ENCODE peak calls at places on chromosomes 6 and 20, in four cellular contexts. One of them, this sample, is unnamed.

GRCh38 chr20:49790077-49790798 is 22.4 kb upstream of the SLC9A8 start:
- DNase-seq in GM12865: no peak
- DNase-seq in stimulated activated CD8-positive, alpha-beta memory T cell treated with anti-CD3 and anti-CD28 coated beads, Interleukin-4, amount 100 ng/mL, for 24 hours: no peak
- DNase-seq in HT-29: peak
- DNase-seq in this sample: no peak

GRCh38 chr6:47457370-47457769 is 20.2 kb upstream of the CD2AP start:
- DNase-seq in GM12865: no peak
- DNase-seq in stimulated activated CD8-positive, alpha-beta memory T cell treated with anti-CD3 and anti-CD28 coated beads, Interleukin-4, amount 100 ng/mL, for 24 hours: no peak
- DNase-seq in HT-29: no peak
- DNase-seq in this sample: peak

GRCh38 chr6:4778086-4778485 is 1.9 kb downstream of the CDYL start:
- DNase-seq in GM12865: peak
- DNase-seq in stimulated activated CD8-positive, alpha-beta memory T cell treated with anti-CD3 and anti-CD28 coated beads, Interleukin-4, amount 100 ng/mL, for 24 hours: no peak
- DNase-seq in HT-29: no peak
- DNase-seq in this sample: peak

GRCh38 chr20:43191946-43192847 is 2.5 kb upstream of the PTPRT start:
- DNase-seq in GM12865: peak
- DNase-seq in stimulated activated CD8-positive, alpha-beta memory T cell treated with anti-CD3 and anti-CD28 coated beads, Interleukin-4, amount 100 ng/mL, for 24 hours: no peak
- DNase-seq in HT-29: peak
- DNase-seq in this sample: peak

GRCh38 chr6:135497412-135498177 is at the start of gene AHI1:
- DNase-seq in GM12865: peak
- DNase-seq in stimulated activated CD8-positive, alpha-beta memory T cell treated with anti-CD3 and anti-CD28 coated beads, Interleukin-4, amount 100 ng/mL, for 24 hours: peak
- DNase-seq in HT-29: peak
- DNase-seq in this sample: peak

GRCh38 chr20:45970646-45971424 is 1.2 kb downstream of the ZNF335 start:
- DNase-seq in GM12865: peak
- DNase-seq in stimulated activated CD8-positive, alpha-beta memory T cell treated with anti-CD3 and anti-CD28 coated beads, Interleukin-4, amount 100 ng/mL, for 24 hours: no peak
- DNase-seq in HT-29: peak
- DNase-seq in this sample: peak

GRCh38 chr20:10672579-10673127 is 1.1 kb downstream of the JAG1 start:
- DNase-seq in GM12865: peak
- DNase-seq in stimulated activated CD8-positive, alpha-beta memory T cell treated with anti-CD3 and anti-CD28 coated beads, Interleukin-4, amount 100 ng/mL, for 24 hours: peak
- DNase-seq in HT-29: peak
- DNase-seq in this sample: peak

GRCh38 chr20:40442181-40442963 is 246.7 kb downstream of the MAFB start:
- DNase-seq in GM12865: no peak
- DNase-seq in stimulated activated CD8-positive, alpha-beta memory T cell treated with anti-CD3 and anti-CD28 coated beads, Interleukin-4, amount 100 ng/mL, for 24 hours: no peak
- DNase-seq in HT-29: peak
- DNase-seq in this sample: no peak

GRCh38 chr20:49381558-49382493 is 100.6 kb downstream of the KCNB1 start:
- DNase-seq in GM12865: no peak
- DNase-seq in stimulated activated CD8-positive, alpha-beta memory T cell treated with anti-CD3 and anti-CD28 coated beads, Interleukin-4, amount 100 ng/mL, for 24 hours: no peak
- DNase-seq in HT-29: peak
- DNase-seq in this sample: no peak

GRCh38 chr6:49052901-49053300 is 410.2 kb downstream of the MMUT start:
- DNase-seq in GM12865: no peak
- DNase-seq in stimulated activated CD8-positive, alpha-beta memory T cell treated with anti-CD3 and anti-CD28 coated beads, Interleukin-4, amount 100 ng/mL, for 24 hours: no peak
- DNase-seq in HT-29: no peak
- DNase-seq in this sample: no peak

GRCh38 chr20:20138301-20139064 is 86.2 kb downstream of the CFAP61 start:
- DNase-seq in GM12865: no peak
- DNase-seq in stimulated activated CD8-positive, alpha-beta memory T cell treated with anti-CD3 and anti-CD28 coated beads, Interleukin-4, amount 100 ng/mL, for 24 hours: no peak
- DNase-seq in HT-29: no peak
- DNase-seq in this sample: no peak

GRCh38 chr6:137926207-137926731 is 59.2 kb downstream of the TNFAIP3 start:
- DNase-seq in GM12865: peak
- DNase-seq in stimulated activated CD8-positive, alpha-beta memory T cell treated with anti-CD3 and anti-CD28 coated beads, Interleukin-4, amount 100 ng/mL, for 24 hours: peak
- DNase-seq in HT-29: peak
- DNase-seq in this sample: no peak

GRCh38 chr6:141498980-141499379 is 633.7 kb upstream of the GJE1 start:
- DNase-seq in GM12865: no peak
- DNase-seq in stimulated activated CD8-positive, alpha-beta memory T cell treated with anti-CD3 and anti-CD28 coated beads, Interleukin-4, amount 100 ng/mL, for 24 hours: no peak
- DNase-seq in HT-29: no peak
- DNase-seq in this sample: no peak

GRCh38 chr6:31821301-31822037 is 6.1 kb upstream of the HSPA1B start:
- DNase-seq in GM12865: peak
- DNase-seq in stimulated activated CD8-positive, alpha-beta memory T cell treated with anti-CD3 and anti-CD28 coated beads, Interleukin-4, amount 100 ng/mL, for 24 hours: peak
- DNase-seq in HT-29: peak
- DNase-seq in this sample: peak

GRCh38 chr6:111750753-111751684 is 122.2 kb downstream of the FYN start:
- DNase-seq in GM12865: peak
- DNase-seq in stimulated activated CD8-positive, alpha-beta memory T cell treated with anti-CD3 and anti-CD28 coated beads, Interleukin-4, amount 100 ng/mL, for 24 hours: no peak
- DNase-seq in HT-29: no peak
- DNase-seq in this sample: peak

GRCh38 chr6:170462366-170463020 is 90.6 kb downstream of the PSMB1 start:
- DNase-seq in GM12865: no peak
- DNase-seq in stimulated activated CD8-positive, alpha-beta memory T cell treated with anti-CD3 and anti-CD28 coated beads, Interleukin-4, amount 100 ng/mL, for 24 hours: no peak
- DNase-seq in HT-29: no peak
- DNase-seq in this sample: no peak

GRCh38 chr20:58439974-58440767 is 51.1 kb downstream of the VAPB start:
- DNase-seq in GM12865: no peak
- DNase-seq in stimulated activated CD8-positive, alpha-beta memory T cell treated with anti-CD3 and anti-CD28 coated beads, Interleukin-4, amount 100 ng/mL, for 24 hours: no peak
- DNase-seq in HT-29: no peak
- DNase-seq in this sample: no peak

GRCh38 chr6:125906158-125906998 is 50.2 kb upstream of the HINT3 start:
- DNase-seq in GM12865: peak
- DNase-seq in stimulated activated CD8-positive, alpha-beta memory T cell treated with anti-CD3 and anti-CD28 coated beads, Interleukin-4, amount 100 ng/mL, for 24 hours: peak
- DNase-seq in HT-29: peak
- DNase-seq in this sample: peak

GRCh38 chr6:101439790-101440189 is 46.3 kb downstream of the GRIK2 start:
- DNase-seq in GM12865: no peak
- DNase-seq in stimulated activated CD8-positive, alpha-beta memory T cell treated with anti-CD3 and anti-CD28 coated beads, Interleukin-4, amount 100 ng/mL, for 24 hours: no peak
- DNase-seq in HT-29: no peak
- DNase-seq in this sample: no peak

GRCh38 chr6:5302995-5303622 is 41.8 kb downstream of the FARS2 start:
- DNase-seq in GM12865: peak
- DNase-seq in stimulated activated CD8-positive, alpha-beta memory T cell treated with anti-CD3 and anti-CD28 coated beads, Interleukin-4, amount 100 ng/mL, for 24 hours: peak
- DNase-seq in HT-29: peak
- DNase-seq in this sample: peak

GRCh38 chr20:50194831-50195523 is 4.3 kb downstream of the CEBPB start:
- DNase-seq in GM12865: no peak
- DNase-seq in stimulated activated CD8-positive, alpha-beta memory T cell treated with anti-CD3 and anti-CD28 coated beads, Interleukin-4, amount 100 ng/mL, for 24 hours: no peak
- DNase-seq in HT-29: peak
- DNase-seq in this sample: no peak

GRCh38 chr6:69162811-69163210 is 527.7 kb downstream of the ADGRB3 start:
- DNase-seq in GM12865: no peak
- DNase-seq in stimulated activated CD8-positive, alpha-beta memory T cell treated with anti-CD3 and anti-CD28 coated beads, Interleukin-4, amount 100 ng/mL, for 24 hours: no peak
- DNase-seq in HT-29: no peak
- DNase-seq in this sample: no peak

This sample was measured in OCI-LY7.